ENCODE peak calls at places on chromosomes 4 and X, in eight cellular contexts. One of them, this sample, is unnamed.
A peak's percentile ranks its signal among the peaks of the same experiment; 100 is the strongest.

GRCh38 chrX:153649178-153649914 is 2.3 kb downstream of the DUSP9 start:
- DNase-seq in esophagus squamous epithelium: no peak
- DNase-seq in heart left ventricle: no peak
- DNase-seq in ovary: peak; percentile 11
- DNase-seq in Peyer's patch: peak; percentile 20
- DNase-seq in uterus: peak; percentile 10
- DNase-seq in HCT116: no peak
- DNase-seq in gastrocnemius medialis: no peak
- DNase-seq in this sample: peak; percentile 49

GRCh38 chr4:118849867-118850812 is 14.2 kb upstream of the SEC24D start:
- DNase-seq in esophagus squamous epithelium: no peak
- DNase-seq in heart left ventricle: no peak
- DNase-seq in ovary: no peak
- DNase-seq in Peyer's patch: peak; percentile 41
- DNase-seq in uterus: no peak
- DNase-seq in HCT116: no peak
- DNase-seq in gastrocnemius medialis: no peak
- DNase-seq in this sample: no peak

GRCh38 chrX:83845397-83845796 is 15.5 kb upstream of the CYLC1 start:
- DNase-seq in esophagus squamous epithelium: no peak
- DNase-seq in heart left ventricle: no peak
- DNase-seq in ovary: no peak
- DNase-seq in Peyer's patch: no peak
- DNase-seq in uterus: no peak
- DNase-seq in HCT116: peak; percentile 0
- DNase-seq in gastrocnemius medialis: no peak
- DNase-seq in this sample: no peak

GRCh38 chr4:4439782-4440181 is 52.9 kb downstream of the NSG1 start:
- DNase-seq in esophagus squamous epithelium: no peak
- DNase-seq in heart left ventricle: no peak
- DNase-seq in ovary: no peak
- DNase-seq in Peyer's patch: no peak
- DNase-seq in uterus: no peak
- DNase-seq in HCT116: no peak
- DNase-seq in gastrocnemius medialis: no peak
- DNase-seq in this sample: no peak

GRCh38 chrX:18012974-18013373 is 151.9 kb upstream of the RAI2 start:
- DNase-seq in esophagus squamous epithelium: no peak
- DNase-seq in heart left ventricle: no peak
- DNase-seq in ovary: no peak
- DNase-seq in Peyer's patch: no peak
- DNase-seq in uterus: no peak
- DNase-seq in HCT116: no peak
- DNase-seq in gastrocnemius medialis: no peak
- DNase-seq in this sample: no peak

GRCh38 chr4:99648321-99648720 is 9.3 kb downstream of the C4orf54 start:
- DNase-seq in esophagus squamous epithelium: no peak
- DNase-seq in heart left ventricle: no peak
- DNase-seq in ovary: peak; percentile 73
- DNase-seq in Peyer's patch: no peak
- DNase-seq in uterus: no peak
- DNase-seq in HCT116: no peak
- DNase-seq in gastrocnemius medialis: no peak
- DNase-seq in this sample: no peak

GRCh38 chr4:16790508-16790907 is 107.9 kb downstream of the LDB2 start:
- DNase-seq in esophagus squamous epithelium: no peak
- DNase-seq in heart left ventricle: no peak
- DNase-seq in ovary: no peak
- DNase-seq in Peyer's patch: no peak
- DNase-seq in uterus: no peak
- DNase-seq in HCT116: no peak
- DNase-seq in gastrocnemius medialis: no peak
- DNase-seq in this sample: no peak

GRCh38 chrX:27619459-27619858 is 29.3 kb downstream of the DCAF8L2 start:
- DNase-seq in esophagus squamous epithelium: no peak
- DNase-seq in heart left ventricle: no peak
- DNase-seq in ovary: no peak
- DNase-seq in Peyer's patch: no peak
- DNase-seq in uterus: no peak
- DNase-seq in HCT116: no peak
- DNase-seq in gastrocnemius medialis: no peak
- DNase-seq in this sample: no peak

GRCh38 chr4:129929052-129929451 is 833.1 kb downstream of the C4orf33 start:
- DNase-seq in esophagus squamous epithelium: no peak
- DNase-seq in heart left ventricle: no peak
- DNase-seq in ovary: no peak
- DNase-seq in Peyer's patch: no peak
- DNase-seq in uterus: no peak
- DNase-seq in HCT116: no peak
- DNase-seq in gastrocnemius medialis: no peak
- DNase-seq in this sample: no peak

GRCh38 chrX:154021131-154021611 is 1.5 kb upstream of the IRAK1 start:
- DNase-seq in esophagus squamous epithelium: no peak
- DNase-seq in heart left ventricle: no peak
- DNase-seq in ovary: no peak
- DNase-seq in Peyer's patch: no peak
- DNase-seq in uterus: no peak
- DNase-seq in HCT116: no peak
- DNase-seq in gastrocnemius medialis: no peak
- DNase-seq in this sample: no peak

GRCh38 chrX:139126493-139126892 is 404.0 kb upstream of the F9 start:
- DNase-seq in esophagus squamous epithelium: no peak
- DNase-seq in heart left ventricle: no peak
- DNase-seq in ovary: no peak
- DNase-seq in Peyer's patch: no peak
- DNase-seq in uterus: no peak
- DNase-seq in HCT116: no peak
- DNase-seq in gastrocnemius medialis: peak; percentile 11
- DNase-seq in this sample: no peak

DNA sequence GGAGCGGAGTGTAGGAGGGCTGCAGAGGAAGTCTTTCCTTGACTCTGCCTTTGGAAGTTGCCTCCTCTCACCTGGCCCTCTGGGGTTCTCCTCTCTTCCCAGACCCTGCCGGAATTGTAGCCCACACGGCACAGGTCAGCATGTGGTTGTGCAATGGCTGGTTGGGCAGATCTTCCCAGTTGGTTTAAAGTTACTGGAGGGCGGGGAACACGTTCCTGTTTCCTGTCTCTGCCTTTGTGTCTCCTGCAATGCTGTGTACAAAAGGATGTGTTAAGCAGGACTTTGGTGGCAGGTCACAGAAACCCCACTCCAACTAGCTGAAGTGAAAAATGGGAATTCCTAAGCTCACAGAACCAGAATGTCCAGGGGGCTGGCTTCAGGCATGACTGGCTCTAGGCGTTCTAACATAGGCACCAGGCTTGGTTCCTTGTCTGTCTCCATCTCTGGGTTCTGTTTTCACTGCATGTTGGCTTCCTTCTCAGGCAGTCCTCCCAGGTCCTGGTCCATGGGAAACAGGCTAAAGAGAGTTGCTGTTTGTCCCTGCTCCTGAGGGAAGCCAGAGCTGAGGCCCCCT is 19.9 kb downstream of the SORCS2 start:
- DNase-seq in esophagus squamous epithelium: no peak
- DNase-seq in heart left ventricle: no peak
- DNase-seq in ovary: no peak
- DNase-seq in Peyer's patch: no peak
- DNase-seq in uterus: no peak
- DNase-seq in HCT116: no peak
- DNase-seq in gastrocnemius medialis: no peak
- DNase-seq in this sample: no peak
- H3K4me1 ChIP-seq in esophagus squamous epithelium: peaks cover 3% of the 10 kb centered on the region
- H3K4me1 ChIP-seq in heart left ventricle: no peaks in the 10 kb centered on the region
- H3K4me1 ChIP-seq in ovary: peaks cover 12% of the 10 kb centered on the region
- H3K4me1 ChIP-seq in Peyer's patch: no peaks in the 10 kb centered on the region
- H3K4me1 ChIP-seq in uterus: no peaks in the 10 kb centered on the region
- H3K4me1 ChIP-seq in HCT116: peaks cover 7% of the 10 kb centered on the region
- H3K4me1 ChIP-seq in gastrocnemius medialis: peaks cover 6% of the 10 kb centered on the region
- H3K4me1 ChIP-seq in this sample: peaks cover 19% of the 10 kb centered on the region

GRCh38 chr4:24980064-24980690 is 50.6 kb downstream of the LGI2 start:
- DNase-seq in esophagus squamous epithelium: no peak
- DNase-seq in heart left ventricle: peak; percentile 51
- DNase-seq in ovary: peak; percentile 65
- DNase-seq in Peyer's patch: peak; percentile 22
- DNase-seq in uterus: peak; percentile 63
- DNase-seq in HCT116: peak; percentile 61
- DNase-seq in gastrocnemius medialis: peak; percentile 23
- DNase-seq in this sample: peak; percentile 83
- TF ChIP-seq POLR2A in esophagus squamous epithelium: no peak
- TF ChIP-seq POLR2A in heart left ventricle: no peak
- TF ChIP-seq POLR2A in ovary: no peak
- TF ChIP-seq POLR2A in Peyer's patch: no peak
- TF ChIP-seq POLR2A in uterus: no peak
- TF ChIP-seq POLR2A in HCT116: no peak
- TF ChIP-seq POLR2A in gastrocnemius medialis: no peak
- TF ChIP-seq POLR2A in this sample: no peak

DNA sequence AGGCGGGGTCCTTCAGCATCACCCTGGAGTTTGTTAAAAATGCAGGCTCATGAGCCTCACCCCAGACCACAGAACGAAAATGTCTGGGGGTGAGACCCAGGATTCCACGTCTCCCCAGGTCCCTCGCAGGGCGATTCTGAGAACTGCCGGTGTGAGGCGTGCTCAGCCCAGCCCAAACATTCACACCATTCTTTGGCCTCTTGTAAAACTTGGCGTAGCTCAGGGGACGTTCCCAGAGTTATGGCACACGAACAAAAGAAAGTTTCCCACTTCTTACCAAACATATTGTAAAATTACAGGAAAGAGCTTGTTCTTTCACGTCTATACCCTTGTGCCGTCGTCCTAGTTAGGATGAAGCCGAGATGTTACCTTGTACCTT is 12.9 kb downstream of the CD99 start:
- DNase-seq in esophagus squamous epithelium: no peak
- DNase-seq in heart left ventricle: peak; percentile 55
- DNase-seq in ovary: no peak
- DNase-seq in Peyer's patch: no peak
- DNase-seq in uterus: peak; percentile 33
- DNase-seq in HCT116: no peak
- DNase-seq in gastrocnemius medialis: peak; percentile 50
- DNase-seq in this sample: no peak
- H3K4me1 ChIP-seq in esophagus squamous epithelium: peaks cover 51% of the 10 kb centered on the region
- H3K4me1 ChIP-seq in heart left ventricle: peaks cover 74% of the 10 kb centered on the region
- H3K4me1 ChIP-seq in ovary: peaks cover 31% of the 10 kb centered on the region
- H3K4me1 ChIP-seq in Peyer's patch: peaks cover 25% of the 10 kb centered on the region
- H3K4me1 ChIP-seq in uterus: no peaks in the 10 kb centered on the region
- H3K4me1 ChIP-seq in HCT116: peaks cover 4% of the 10 kb centered on the region
- H3K4me1 ChIP-seq in gastrocnemius medialis: peaks cover 72% of the 10 kb centered on the region
- H3K4me1 ChIP-seq in this sample: peaks cover 93% of the 10 kb centered on the region

DNA sequence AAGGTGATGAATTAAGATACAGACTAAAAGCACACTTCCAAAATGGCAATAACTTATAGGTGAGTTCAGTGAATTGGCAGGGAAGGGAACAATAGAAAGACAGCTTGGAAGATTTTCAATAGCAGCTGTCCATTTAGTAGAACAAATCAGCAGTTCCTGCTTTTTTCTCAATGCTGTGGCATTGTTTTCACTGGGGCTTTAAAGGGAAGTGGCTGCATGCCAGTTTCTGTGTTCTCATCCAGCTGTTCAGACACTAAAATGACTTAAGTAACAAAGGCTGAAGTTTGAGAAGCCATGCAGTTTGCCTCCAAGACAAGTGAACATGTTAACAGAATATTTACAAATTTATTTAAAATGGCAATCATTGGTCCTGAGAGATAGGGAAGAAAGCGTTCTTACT is 291.9 kb downstream of the FAM47A start:
- DNase-seq in esophagus squamous epithelium: no peak
- DNase-seq in heart left ventricle: no peak
- DNase-seq in ovary: no peak
- DNase-seq in Peyer's patch: no peak
- DNase-seq in uterus: no peak
- DNase-seq in HCT116: no peak
- DNase-seq in gastrocnemius medialis: no peak
- DNase-seq in this sample: no peak
- TF ChIP-seq POLR2A in esophagus squamous epithelium: no peak
- TF ChIP-seq POLR2A in heart left ventricle: no peak
- TF ChIP-seq POLR2A in ovary: no peak
- TF ChIP-seq POLR2A in Peyer's patch: no peak
- TF ChIP-seq POLR2A in uterus: no peak
- TF ChIP-seq POLR2A in HCT116: no peak
- TF ChIP-seq POLR2A in gastrocnemius medialis: no peak
- TF ChIP-seq POLR2A in this sample: no peak

DNA sequence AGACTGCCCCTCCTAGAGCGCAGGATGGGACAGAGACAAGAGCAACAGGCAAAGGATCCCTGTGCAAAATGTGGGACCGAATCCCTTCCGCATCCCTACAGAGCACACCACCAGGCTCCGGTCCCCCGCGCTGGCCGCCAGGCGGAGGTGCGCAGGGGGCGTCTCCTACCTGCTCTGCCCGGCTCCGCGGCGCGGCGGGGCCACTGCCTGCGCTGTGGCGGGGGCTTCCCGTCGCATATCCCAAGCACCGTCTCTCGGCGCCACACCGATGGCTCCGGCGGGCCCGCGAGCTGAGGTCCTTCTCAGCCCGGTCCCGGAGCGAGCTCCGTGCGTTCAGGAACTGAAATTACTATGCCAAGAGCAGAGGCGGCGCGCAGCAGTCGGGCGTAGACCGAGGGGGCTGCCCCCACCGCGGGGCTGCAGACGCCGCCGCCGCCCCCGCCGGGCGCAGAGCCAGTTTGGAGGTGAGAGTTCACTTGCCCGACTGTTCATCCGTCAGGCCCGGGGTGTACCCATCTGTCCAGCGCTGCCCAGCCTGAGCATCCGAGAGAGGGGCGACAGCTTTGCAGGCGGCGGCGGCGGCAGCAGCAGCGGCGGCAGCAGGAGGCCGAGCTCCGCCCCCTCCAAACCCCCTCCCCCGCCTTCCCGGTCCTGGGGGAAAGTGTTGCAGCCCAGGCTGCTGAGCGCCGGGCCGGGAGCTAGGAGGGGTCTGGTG is at the start of gene GPRIN3:
- DNase-seq in esophagus squamous epithelium: peak; percentile 4
- DNase-seq in heart left ventricle: peak; percentile 68
- DNase-seq in ovary: peak; percentile 32
- DNase-seq in Peyer's patch: peak; percentile 56
- DNase-seq in uterus: peak; percentile 35
- DNase-seq in HCT116: no peak
- DNase-seq in gastrocnemius medialis: no peak
- DNase-seq in this sample: peak; percentile 72
- H3K4me1 ChIP-seq in esophagus squamous epithelium: peaks cover 9% of the 10 kb centered on the region
- H3K4me1 ChIP-seq in heart left ventricle: no peaks in the 10 kb centered on the region
- H3K4me1 ChIP-seq in ovary: peaks cover 7% of the 10 kb centered on the region
- H3K4me1 ChIP-seq in Peyer's patch: peaks cover 5% of the 10 kb centered on the region
- H3K4me1 ChIP-seq in uterus: no peaks in the 10 kb centered on the region
- H3K4me1 ChIP-seq in HCT116: no peaks in the 10 kb centered on the region
- H3K4me1 ChIP-seq in gastrocnemius medialis: no peaks in the 10 kb centered on the region
- H3K4me1 ChIP-seq in this sample: peaks cover 12% of the 10 kb centered on the region

This sample was measured in sigmoid colon.